ENCODE peak calls at places on chromosome 17, in nine cellular contexts. E is GM12865, J is cardiac fibroblast, C is mammary epithelial cell, B is colonic mucosa, Q is right atrium auricular region, T is psoas muscle, U is endothelial cell of umbilical vein, W is heart right ventricle. P is an unnamed sample.

GRCh38 chr17:75684249-75684648 is 17.1 kb downstream of the SAP30BP start:
- DNase-seq in E (no peak), J (no peak), C (peak; percentile 53), B (no peak), Q (no peak), T (no peak), U (peak; percentile 54), W (no peak), P (no peak)

GRCh38 chr17:20926532-20926931 is 116.3 kb downstream of the USP22 start:
- DNase-seq in E (no peak), J (peak; percentile 47), C (no peak), B (no peak), Q (no peak), T (no peak), U (no peak), W (no peak), P (no peak)

GRCh38 chr17:73613271-73613941 is 30.8 kb downstream of the SDK2 start:
- DNase-seq in E (no peak), J (no peak), C (no peak), B (no peak), Q (no peak), T (no peak), U (no peak), W (no peak), P (no peak)

GRCh38 chr17:57810740-57811632 is 38.9 kb downstream of the MRPS23 start:
- DNase-seq in E (no peak), J (peak; percentile 67), C (peak; percentile 21), B (peak; percentile 20), Q (no peak), T (peak; percentile 44), U (no peak), W (peak; percentile 70), P (peak; percentile 77)

GRCh38 chr17:17096438-17097178 is 54.4 kb downstream of the MPRIP start:
- DNase-seq in E (no peak), J (peak; percentile 40), C (peak; percentile 87), B (no peak), Q (no peak), T (no peak), U (no peak), W (no peak), P (no peak)

GRCh38 chr17:21385281-21385845 is 9.2 kb downstream of the KCNJ12 start:
- DNase-seq in E (no peak), J (no peak), C (no peak), B (no peak), Q (no peak), T (no peak), U (no peak), W (no peak), P (no peak)

GRCh38 chr17:17913695-17914332 is 58.4 kb downstream of the TOM1L2 start:
- DNase-seq in E (peak; percentile 41), J (peak; percentile 81), C (peak; percentile 97), B (peak; percentile 92), Q (peak; percentile 71), T (peak; percentile 79), U (peak; percentile 83), W (peak; percentile 60), P (no peak)

GRCh38 chr17:19337712-19338023 is 24.9 kb downstream of the B9D1 start:
- DNase-seq in E (no peak), J (peak; percentile 54), C (no peak), B (no peak), Q (no peak), T (no peak), U (no peak), W (no peak), P (no peak)

GRCh38 chr17:40320771-40321501 is 12.0 kb downstream of the RARA start:
- DNase-seq in E (no peak), J (peak; percentile 73), C (no peak), B (peak; percentile 57), Q (peak; percentile 91), T (peak; percentile 84), U (no peak), W (peak; percentile 85), P (peak; percentile 93)

GRCh38 chr17:19750835-19751234 is 2.7 kb upstream of the ALDH3A1 start:
- DNase-seq in E (no peak), J (no peak), C (peak; percentile 66), B (no peak), Q (no peak), T (no peak), U (no peak), W (no peak), P (no peak)

GRCh38 chr17:18184143-18185007 is 747 bp downstream of the ALKBH5 start:
- DNase-seq in E (peak; percentile 64), J (peak; percentile 31), C (peak; percentile 37), B (peak; percentile 56), Q (peak; percentile 75), T (peak; percentile 54), U (peak; percentile 46), W (peak; percentile 38), P (peak; percentile 84)

GRCh38 chr17:66830451-66830850 is 4.5 kb upstream of the CACNG5 start:
- DNase-seq in E (no peak), J (no peak), C (no peak), B (no peak), Q (no peak), T (no peak), U (no peak), W (no peak), P (no peak)

GRCh38 chr17:82702161-82702932 is 3.8 kb upstream of the RAB40B start:
- DNase-seq in E (no peak), J (no peak), C (no peak), B (peak; percentile 79), Q (no peak), T (no peak), U (no peak), W (no peak), P (no peak)

GRCh38 chr17:32835291-32835761 is 41.6 kb downstream of the MYO1D start:
- DNase-seq in E (peak; percentile 63), J (no peak), C (no peak), B (no peak), Q (no peak), T (no peak), U (no peak), W (no peak), P (no peak)

GRCh38 chr17:50613007-50613406 is 21.7 kb upstream of the ABCC3 start:
- DNase-seq in E (no peak), J (no peak), C (no peak), B (no peak), Q (no peak), T (no peak), U (no peak), W (no peak), P (no peak)

GRCh38 chr17:40443196-40443987 is at the start of gene IGFBP4:
- DNase-seq in E (peak; percentile 77), J (peak; percentile 87), C (peak; percentile 55), B (peak; percentile 86), Q (peak; percentile 81), T (peak; percentile 89), U (peak; percentile 69), W (peak; percentile 85), P (no peak)

GRCh38 chr17:55642741-55643140 is 79.9 kb downstream of the TMEM100 start:
- DNase-seq in E (no peak), J (no peak), C (no peak), B (no peak), Q (no peak), T (no peak), U (no peak), W (no peak), P (no peak)

GRCh38 chr17:40373324-40373723 is 8.8 kb upstream of the GJD3 start:
- DNase-seq in E (no peak), J (peak; percentile 83), C (peak; percentile 73), B (no peak), Q (no peak), T (no peak), U (no peak), W (no peak), P (no peak)

DNA sequence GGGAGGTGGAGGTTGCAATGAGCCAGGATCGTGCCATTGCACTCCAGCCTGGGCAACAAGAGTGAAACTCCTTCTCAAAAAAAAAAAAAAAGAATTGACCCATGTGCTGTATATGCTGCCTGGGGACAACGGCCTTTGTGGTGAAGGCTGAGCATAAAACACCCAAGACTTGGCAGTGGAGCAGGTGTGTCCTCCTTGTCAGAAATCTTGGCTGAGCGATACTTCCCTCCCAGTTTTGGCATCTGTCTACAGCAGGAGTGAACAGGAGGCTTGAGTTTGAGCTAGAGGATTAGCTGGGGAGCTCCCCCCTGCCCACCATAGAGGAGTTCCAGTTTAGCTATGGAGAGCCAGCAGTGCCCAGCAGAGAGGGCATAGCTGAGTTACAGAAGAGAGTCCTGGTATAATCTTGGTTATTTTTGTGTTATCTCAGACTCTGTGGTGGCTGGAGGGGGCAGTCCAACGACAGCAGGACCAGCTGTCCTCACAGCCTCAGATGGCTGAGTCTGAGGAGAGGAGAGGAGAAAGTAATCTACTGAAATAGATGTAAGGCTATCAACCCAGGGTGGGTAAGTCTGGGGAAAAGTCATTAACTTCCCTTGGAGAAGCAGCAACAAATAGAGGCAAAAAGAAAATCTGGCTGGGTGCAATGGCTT is 18.4 kb downstream of the SP2 start:
- DNase-seq in E (no peak), J (no peak), C (no peak), B (no peak), Q (no peak), T (no peak), U (no peak), W (no peak), P (no peak)
- H3K4me3 ChIP-seq in E (no peak overlapping the region), J (no peak overlapping the region), C (no peak overlapping the region), B (no peak overlapping the region), Q (no peak overlapping the region), T (peak overlapping the region; percentile 29), U (no peak overlapping the region), W (no peak overlapping the region), P (no peak overlapping the region)

GRCh38 chr17:65301184-65301583 is 164.0 kb downstream of the RGS9 start:
- DNase-seq in E (no peak), J (no peak), C (no peak), B (no peak), Q (no peak), T (no peak), U (no peak), W (no peak), P (peak; percentile 21)
- TF ChIP-seq CTCF in E (no peak), J (no peak), C (no peak), B (no peak), Q (no peak), T (no peak), U (no peak), W (no peak), P (no peak)

GRCh38 chr17:49567871-49568694 is 7.6 kb upstream of the NXPH3 start:
- DNase-seq in E (peak; percentile 89), J (peak; percentile 82), C (peak; percentile 60), B (peak; percentile 90), Q (peak; percentile 93), T (peak; percentile 92), U (peak; percentile 79), W (peak; percentile 89), P (peak; percentile 93)
- H3K4me3 ChIP-seq in E (no peak overlapping the region), J (peak overlapping the region; percentile 48), C (peak overlapping the region; percentile 50), B (peak overlapping the region; percentile 29), Q (peak overlapping the region; percentile 50), T (peak overlapping the region; percentile 73), U (peak overlapping the region; percentile 34), W (peak overlapping the region; percentile 60), P (peak overlapping the region; percentile 68)

DNA sequence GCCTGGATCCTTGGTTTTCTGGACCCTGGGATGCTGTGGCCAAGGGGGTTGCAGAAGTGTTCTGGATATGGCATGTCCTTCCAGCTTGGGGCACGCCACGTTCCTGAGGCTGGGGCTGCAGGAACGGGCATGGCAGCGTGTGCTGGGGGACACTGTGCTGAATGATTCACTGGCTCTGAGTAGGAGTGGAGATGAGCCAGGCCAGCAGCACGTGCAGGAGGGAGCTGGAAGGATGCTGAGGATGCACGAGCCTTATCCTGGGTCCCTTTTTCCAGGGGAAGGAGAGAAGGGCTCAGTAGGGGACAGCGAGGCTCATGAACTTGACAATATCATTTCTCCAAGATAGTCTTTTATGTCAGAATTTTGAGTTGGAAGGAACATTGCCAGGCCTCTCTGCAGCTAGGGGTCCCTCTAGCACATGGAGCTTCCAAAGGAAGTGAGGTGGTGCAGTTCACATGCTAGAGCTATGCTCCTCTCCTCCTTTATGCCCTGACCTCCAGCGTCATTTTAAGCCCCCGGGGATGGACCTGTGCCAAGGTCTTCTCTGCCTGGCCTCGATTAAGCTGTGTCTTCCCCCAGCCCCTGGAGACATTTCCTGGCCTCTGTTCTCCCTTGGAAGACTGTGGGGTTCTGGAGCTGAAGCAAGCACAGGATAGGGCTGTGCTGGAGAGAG is 125.9 kb downstream of the OR1D5 start:
- DNase-seq in E (no peak), J (peak; percentile 32), C (no peak), B (no peak), Q (no peak), T (no peak), U (peak; percentile 42), W (no peak), P (no peak)
- TF ChIP-seq CTCF in E (no peak), J (peak; percentile 23), C (no peak), B (no peak), Q (peak; percentile 50), T (no peak), U (no peak), W (no peak), P (no peak)

P was measured in coronary artery.